ENCODE peak calls at places on chromosomes 13 and 19, in ten cellular contexts. U is iris pigment epithelial cell; Q is GM12892; T is NCI-H2029; W is hippocampal formation; V is cardiac muscle cell; C is retina; K is cerebellar cortex; R is stimulated activated CD4-positive, alpha-beta T cell treated with anti-CD3 and anti-CD28 coated beads, Interleukin-4, amount 100 ng/mL, for 1 hour; L is tibial artery. F is an unnamed sample.

GRCh38 chr19:19292607-19293006 is 19.5 kb upstream of the TM6SF2 start:
- DNase-seq in V (no peak), T (no peak), W (no peak), Q (no peak), C (no peak), R (no peak), U (no peak), L (no peak), K (no peak), F (no peak)

GRCh38 chr19:53772943-53773342 is 51.2 kb downstream of the NLRP12 start:
- DNase-seq in W (peak), R (peak), K (peak), T (peak), U (peak), V (peak), Q (no peak), L (no peak), C (peak), F (peak)

GRCh38 chr13:112748947-112749346 is 59.1 kb downstream of the ATP11A start:
- DNase-seq in K (peak), W (peak), L (no peak), T (no peak), U (no peak), R (no peak), C (no peak), Q (no peak), V (peak), F (no peak)

GRCh38 chr19:5048727-5049553 is 80.0 kb downstream of the KDM4B start:
- DNase-seq in T (no peak), C (no peak), L (peak), W (no peak), R (no peak), K (no peak), V (peak), U (peak), Q (no peak), F (peak)

GRCh38 chr19:48516536-48516935 is 4.9 kb upstream of the LMTK3 start:
- DNase-seq in K (peak), R (no peak), T (no peak), W (no peak), C (no peak), L (no peak), Q (no peak), V (no peak), U (no peak), F (no peak)

GRCh38 chr13:48586591-48587103 is 53.8 kb upstream of the RCBTB2 start:
- DNase-seq in K (no peak), R (no peak), W (peak), C (no peak), T (no peak), U (peak), L (no peak), Q (no peak), V (peak), F (peak)

GRCh38 chr19:46367434-46367833 is 20.5 kb downstream of the PPP5C start:
- DNase-seq in K (no peak), C (peak), U (no peak), L (no peak), W (no peak), V (no peak), T (no peak), R (no peak), Q (no peak), F (no peak)

GRCh38 chr19:45477713-45478453 is 10.1 kb downstream of the FOSB start:
- DNase-seq in K (no peak), T (no peak), Q (no peak), U (no peak), L (no peak), C (peak), R (no peak), V (no peak), W (no peak), F (no peak)

GRCh38 chr13:79779061-79779460 is 298.1 kb downstream of the NDFIP2 start:
- DNase-seq in V (no peak), R (no peak), C (no peak), T (no peak), W (no peak), K (no peak), U (no peak), Q (no peak), L (no peak), F (no peak)

GRCh38 chr13:114315074-114315785 is 927 bp downstream of the CHAMP1 start:
- DNase-seq in V (no peak), C (no peak), R (no peak), L (no peak), K (no peak), U (no peak), T (no peak), W (no peak), Q (no peak), F (peak)

GRCh38 chr19:55676384-55676783 is 1.4 kb downstream of the EPN1 start:
- DNase-seq in V (peak), K (peak), U (peak), C (no peak), Q (no peak), R (no peak), W (no peak), L (no peak), T (no peak), F (no peak)

GRCh38 chr13:104389722-104390121 is 1323.5 kb upstream of the SLC10A2 start:
- DNase-seq in T (no peak), U (no peak), R (no peak), Q (no peak), K (no peak), V (peak), W (no peak), C (no peak), L (no peak), F (no peak)

GRCh38 chr19:35746556-35746955 is 1.1 kb downstream of the PSENEN start:
- DNase-seq in K (no peak), R (no peak), C (no peak), U (no peak), T (no peak), L (no peak), V (no peak), W (no peak), Q (no peak), F (no peak)

GRCh38 chr19:13212759-13213330 is 62.6 kb downstream of the IER2 start:
- DNase-seq in R (peak), T (peak), U (peak), K (peak), C (peak), L (peak), V (peak), Q (no peak), W (no peak), F (peak)

GRCh38 chr13:110340812-110341444 is 33.8 kb downstream of the COL4A2 start:
- DNase-seq in U (peak), L (peak), C (peak), R (peak), W (no peak), K (no peak), V (peak), T (no peak), Q (no peak), F (peak)

GRCh38 chr13:102846261-102847015 is 606 bp downstream of the ERCC5 start:
- DNase-seq in Q (no peak), V (peak), W (no peak), C (peak), K (peak), R (peak), T (no peak), L (no peak), U (peak), F (peak)

GRCh38 chr13:80604094-80604493 is 263.2 kb upstream of the SPRY2 start:
- DNase-seq in T (no peak), C (no peak), Q (no peak), U (no peak), R (no peak), V (peak), K (no peak), L (no peak), W (no peak), F (no peak)

GRCh38 chr19:12331211-12331941 is 2.1 kb downstream of the ZNF563 start:
- DNase-seq in W (no peak), K (no peak), V (no peak), R (peak), T (no peak), C (peak), U (no peak), L (no peak), Q (peak), F (no peak)

GRCh38 chr13:45821861-45822260 is 29.7 kb downstream of the SIAH3 start:
- DNase-seq in C (no peak), T (no peak), R (no peak), V (no peak), L (no peak), U (no peak), W (no peak), K (no peak), Q (no peak), F (no peak)

GRCh38 chr19:39223703-39224279 is 19.7 kb upstream of the SYCN start:
- DNase-seq in V (peak), C (no peak), W (no peak), Q (no peak), R (no peak), L (no peak), T (no peak), K (no peak), U (peak), F (peak)

GRCh38 chr19:12859546-12859945 is 21.2 kb downstream of the MAST1 start:
- DNase-seq in L (no peak), T (no peak), U (no peak), C (no peak), V (no peak), K (no peak), Q (no peak), R (no peak), W (no peak), F (no peak)

GRCh38 chr13:74151859-74152258 is 17.7 kb upstream of the KLF12 start:
- DNase-seq in W (no peak), U (no peak), R (no peak), C (no peak), Q (no peak), V (no peak), L (no peak), T (no peak), K (no peak), F (no peak)

GRCh38 chr19:49638360-49638759 is 1.6 kb downstream of the RRAS start:
- DNase-seq in R (no peak), T (no peak), U (peak), W (no peak), V (peak), K (peak), Q (no peak), C (peak), L (no peak), F (peak)

GRCh38 chr19:50197348-50197747 is 6.1 kb upstream of the MYH14 start:
- DNase-seq in K (no peak), U (no peak), T (no peak), L (no peak), W (no peak), Q (no peak), C (no peak), R (no peak), V (no peak), F (no peak)

GRCh38 chr19:19382118-19382517 is 23.4 kb upstream of the GATAD2A start:
- DNase-seq in V (no peak), Q (no peak), R (no peak), C (no peak), W (no peak), K (no peak), L (no peak), U (no peak), T (no peak), F (no peak)

GRCh38 chr19:12838893-12839656 is 760 bp downstream of the MAST1 start:
- DNase-seq in R (no peak), K (peak), W (no peak), V (no peak), T (peak), U (no peak), C (peak), L (no peak), Q (no peak), F (no peak)

GRCh38 chr13:99845136-99845874 is 126.3 kb downstream of the ZIC5 start:
- DNase-seq in C (no peak), T (no peak), L (no peak), K (peak), W (no peak), V (no peak), Q (no peak), R (no peak), U (no peak), F (no peak)

GRCh38 chr19:1767464-1767933 is 14.2 kb downstream of the ONECUT3 start:
- DNase-seq in Q (peak), K (no peak), C (peak), W (no peak), L (no peak), V (peak), U (no peak), R (peak), T (peak), F (peak)

GRCh38 chr19:18507727-18508440 is 14.0 kb downstream of the ELL start:
- DNase-seq in C (peak), V (no peak), R (no peak), W (no peak), U (no peak), L (no peak), K (no peak), T (no peak), Q (no peak), F (peak)

GRCh38 chr13:53379485-53379884 is 350.9 kb downstream of the OLFM4 start:
- DNase-seq in C (no peak), L (no peak), U (no peak), W (no peak), K (no peak), Q (no peak), R (no peak), V (no peak), T (no peak), F (no peak)

GRCh38 chr13:27055501-27055900 is 116.1 kb downstream of the USP12 start:
- DNase-seq in K (no peak), Q (no peak), L (no peak), W (no peak), C (no peak), U (no peak), V (no peak), T (no peak), R (no peak), F (no peak)

GRCh38 chr13:41019578-41020347 is 647 bp upstream of the ELF1 start:
- DNase-seq in K (no peak), R (no peak), C (no peak), U (no peak), V (no peak), W (no peak), L (no peak), T (no peak), Q (no peak), F (no peak)

GRCh38 chr13:38900188-38900587 is 90.4 kb downstream of the STOML3 start:
- DNase-seq in Q (no peak), C (no peak), T (no peak), L (no peak), W (no peak), R (no peak), K (no peak), V (no peak), U (no peak), F (no peak)

GRCh38 chr13:81395368-81395767 is 1054.4 kb upstream of the SPRY2 start:
- DNase-seq in Q (no peak), T (no peak), C (no peak), K (no peak), R (no peak), U (no peak), W (no peak), V (peak), L (no peak), F (no peak)

GRCh38 chr19:45340232-45340898 is at the start of gene KLC3:
- DNase-seq in T (peak), V (no peak), L (no peak), U (no peak), Q (no peak), R (peak), K (no peak), C (no peak), W (no peak), F (no peak)

GRCh38 chr13:34358811-34359513 is 541.0 kb downstream of the RFC3 start:
- DNase-seq in K (no peak), T (no peak), V (peak), U (peak), W (no peak), L (no peak), C (no peak), R (no peak), Q (no peak), F (no peak)

GRCh38 chr19:4713384-4713951 is 10.2 kb downstream of the DPP9 start:
- DNase-seq in T (no peak), Q (no peak), U (peak), L (peak), R (no peak), V (peak), K (peak), C (no peak), W (no peak), F (peak)

GRCh38 chr13:99281811-99282263 is 23.7 kb upstream of the GPR18 start:
- DNase-seq in U (no peak), Q (no peak), V (no peak), L (peak), K (no peak), W (no peak), R (peak), T (no peak), C (no peak), F (no peak)

F was measured in endothelial cell of umbilical vein.